ENCODE peak calls at places on chromosomes 2 and 18, in eight cellular contexts. S is fibroblast of lung, E is heart right ventricle, B is SK-N-SH, G is ovary, M is K562, Y is transverse colon, Q is upper lobe of left lung. L is an unnamed sample.

GRCh38 chr18:22032392-22032961 is 136.9 kb upstream of the GATA6 start:
- DNase-seq in B (no peak), S (peak), Q (no peak), G (no peak), E (no peak), M (no peak), Y (peak), L (peak)

GRCh38 chr18:58666176-58666575 is 5.1 kb upstream of the MALT1 start:
- DNase-seq in M (no peak), E (no peak), B (no peak), S (no peak), Q (no peak), Y (no peak), G (no peak), L (no peak)

GRCh38 chr2:177332041-177332991 is 60.3 kb upstream of the AGPS start:
- DNase-seq in Q (no peak), Y (peak), B (peak), E (peak), M (peak), S (peak), G (peak), L (peak)

GRCh38 chr2:9135804-9136558 is 70.6 kb upstream of the ASAP2 start:
- DNase-seq in Y (no peak), M (no peak), E (no peak), Q (no peak), S (peak), G (no peak), B (no peak), L (no peak)

GRCh38 chr2:148006249-148007007 is 14.1 kb downstream of the ORC4 start:
- DNase-seq in E (no peak), B (no peak), Q (no peak), S (no peak), Y (no peak), M (no peak), G (no peak), L (no peak)

GRCh38 chr2:119178811-119179601 is 20.5 kb upstream of the C1QL2 start:
- DNase-seq in S (no peak), B (no peak), Y (no peak), M (no peak), G (no peak), Q (no peak), E (no peak), L (no peak)

GRCh38 chr2:233824373-233824772 is 30.0 kb downstream of the HJURP start:
- DNase-seq in Q (no peak), M (no peak), G (no peak), E (no peak), S (no peak), B (no peak), Y (peak), L (no peak)

GRCh38 chr2:221969087-221969829 is 329.5 kb downstream of the PAX3 start:
- DNase-seq in Y (no peak), M (peak), Q (no peak), S (peak), E (no peak), G (no peak), B (peak), L (no peak)

GRCh38 chr2:176774768-176775453 is 437.7 kb upstream of the HNRNPA3 start:
- DNase-seq in E (no peak), B (peak), M (no peak), G (no peak), Y (no peak), Q (no peak), S (no peak), L (no peak)

GRCh38 chr2:72837171-72837570 is 11.3 kb upstream of the EXOC6B start:
- DNase-seq in M (no peak), S (peak), Y (no peak), Q (no peak), G (no peak), E (no peak), B (no peak), L (no peak)

GRCh38 chr2:174634130-174635014 is 36.8 kb upstream of the WIPF1 start:
- DNase-seq in S (no peak), M (peak), B (no peak), Q (no peak), G (no peak), E (no peak), Y (peak), L (no peak)
- H3K4me3 ChIP-seq in S (no peak), M (no peak), B (no peak), Q (peak), G (no peak), E (no peak), Y (no peak), L (no peak)

DNA sequence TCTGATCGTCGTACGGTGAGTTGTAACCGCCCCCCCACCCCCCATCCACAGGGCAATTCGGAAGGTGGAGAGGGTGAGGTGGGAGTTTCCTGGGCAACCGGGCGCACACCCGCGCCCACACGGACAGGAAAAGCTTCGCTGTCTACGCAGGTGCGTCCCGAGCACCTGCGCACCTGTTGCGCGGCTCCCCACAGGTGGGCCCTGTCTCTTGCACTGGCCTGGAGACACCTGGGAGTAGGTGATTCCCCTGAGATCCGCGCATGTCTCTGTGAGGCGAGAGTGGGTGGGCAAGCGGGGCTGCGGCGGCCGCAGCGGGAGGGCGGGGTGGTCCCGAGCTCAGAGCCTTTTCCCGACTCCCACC is 467 bp upstream of the ATP6V1C2 start:
- DNase-seq in M (no peak), G (no peak), Y (peak), Q (no peak), S (no peak), E (no peak), B (no peak), L (no peak)
- H3K4me3 ChIP-seq in M (no peak), G (peak), Y (peak), Q (peak), S (no peak), E (no peak), B (no peak), L (no peak)

DNA sequence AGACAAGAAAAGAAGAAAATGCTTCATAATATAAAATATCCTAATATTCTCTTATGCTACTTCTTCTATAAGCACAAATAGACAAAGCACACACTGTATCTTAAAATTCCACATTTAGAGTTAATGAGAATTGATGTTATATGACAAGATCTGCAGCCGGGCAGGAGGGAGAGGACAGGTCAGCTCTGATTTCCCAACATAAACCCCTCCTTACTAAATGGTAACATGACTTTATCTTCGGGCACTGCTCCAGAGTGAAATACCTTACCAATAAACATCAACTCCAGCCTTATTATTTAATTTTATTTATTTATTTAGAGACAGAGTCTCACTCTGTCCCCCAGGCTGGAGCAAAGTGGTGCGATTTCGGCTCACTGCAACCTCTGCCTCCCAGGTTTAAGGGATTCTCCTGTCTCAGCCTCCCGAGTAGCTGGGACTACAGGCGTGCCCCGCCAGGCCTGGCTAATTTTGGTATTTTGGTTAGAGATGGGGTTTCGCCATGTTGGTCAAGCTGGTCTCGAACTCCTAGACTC is 1.8 kb downstream of the CYB5A start:
- DNase-seq in M (no peak), E (no peak), B (no peak), Q (no peak), G (no peak), Y (no peak), S (no peak), L (no peak)
- H3K4me3 ChIP-seq in M (no peak), E (no peak), B (no peak), Q (peak), G (peak), Y (no peak), S (no peak), L (no peak)

DNA sequence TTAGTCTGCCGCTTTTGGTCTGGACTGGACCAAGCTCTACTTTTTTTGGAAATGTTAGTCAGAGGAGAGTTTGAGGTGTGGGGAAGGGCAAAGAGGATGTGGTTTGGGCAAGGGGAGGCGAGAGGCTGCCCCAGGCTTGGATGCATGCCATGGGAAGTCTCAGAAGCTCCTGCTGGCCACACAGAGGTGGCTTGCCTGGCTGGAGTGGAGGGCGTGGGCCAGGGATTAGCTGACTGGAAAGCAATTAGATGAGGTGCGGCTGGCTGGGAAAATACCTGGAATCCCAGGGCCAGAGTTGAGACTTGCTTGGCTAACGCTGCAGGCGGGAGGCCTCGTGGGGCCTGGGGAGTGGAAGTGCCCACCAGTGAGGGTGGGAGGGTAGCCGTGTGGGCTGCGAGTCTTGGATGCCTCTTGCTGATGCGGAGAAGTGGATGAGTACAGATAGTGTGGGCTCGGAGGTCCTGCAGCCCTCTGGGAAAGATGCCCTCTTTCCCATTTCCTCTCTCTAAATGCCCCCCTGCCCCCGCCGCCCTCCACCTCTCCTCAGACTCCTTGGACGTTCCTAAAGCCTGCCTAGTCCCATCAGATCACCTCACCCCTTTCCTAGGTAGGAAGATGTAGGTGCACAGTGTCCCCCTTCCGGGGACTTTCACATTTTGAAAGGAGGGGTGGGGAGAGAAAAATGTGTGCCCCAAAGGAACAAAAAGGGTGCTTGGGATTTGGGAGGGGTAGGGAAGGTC is 117.6 kb downstream of the SMAD7 start:
- DNase-seq in Q (no peak), B (no peak), E (no peak), M (no peak), S (peak), G (no peak), Y (peak), L (no peak)
- H3K4me3 ChIP-seq in Q (peak), B (peak), E (no peak), M (no peak), S (no peak), G (no peak), Y (no peak), L (no peak)

DNA sequence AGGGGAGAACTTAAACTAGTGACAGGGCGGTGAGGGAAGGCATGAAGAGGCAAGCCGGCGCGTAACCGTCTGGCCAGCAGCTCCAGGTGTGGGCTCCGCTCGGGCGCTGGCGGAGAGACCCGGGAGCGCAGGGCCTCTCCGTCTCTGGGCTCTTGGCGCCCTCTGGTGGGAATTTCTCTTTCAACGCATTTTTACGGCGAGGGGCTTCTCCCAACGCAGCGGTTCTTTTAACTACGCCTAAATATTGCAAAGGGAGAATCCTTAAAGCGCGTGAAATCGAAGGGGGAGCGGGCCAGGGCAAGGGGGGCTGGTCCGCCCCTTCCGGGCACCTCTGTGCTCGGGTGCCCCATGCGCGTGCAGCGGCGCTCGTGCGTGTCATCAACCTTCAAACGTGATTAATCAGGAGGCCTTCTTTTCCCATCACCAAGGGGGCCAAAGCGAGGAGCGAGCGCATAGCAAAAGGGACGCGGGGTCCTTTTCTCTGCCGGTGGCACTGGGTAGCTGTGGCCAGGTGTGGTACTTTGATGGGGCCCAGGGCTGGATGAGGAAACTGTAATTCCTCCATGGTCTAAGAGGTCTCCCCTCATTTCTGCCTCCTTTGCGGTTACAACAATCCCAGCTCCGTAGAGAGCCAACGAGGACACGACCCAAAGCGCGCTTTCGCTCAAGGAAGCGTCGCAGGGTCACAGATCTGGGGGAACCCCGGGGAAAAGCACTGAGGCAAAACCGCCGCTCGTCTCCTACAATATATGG is 765 bp upstream of the GAD1 start:
- DNase-seq in M (peak), Q (peak), S (peak), Y (peak), E (peak), B (peak), G (peak), L (no peak)
- H3K4me3 ChIP-seq in M (peak), Q (peak), S (peak), Y (no peak), E (no peak), B (peak), G (peak), L (peak)

DNA sequence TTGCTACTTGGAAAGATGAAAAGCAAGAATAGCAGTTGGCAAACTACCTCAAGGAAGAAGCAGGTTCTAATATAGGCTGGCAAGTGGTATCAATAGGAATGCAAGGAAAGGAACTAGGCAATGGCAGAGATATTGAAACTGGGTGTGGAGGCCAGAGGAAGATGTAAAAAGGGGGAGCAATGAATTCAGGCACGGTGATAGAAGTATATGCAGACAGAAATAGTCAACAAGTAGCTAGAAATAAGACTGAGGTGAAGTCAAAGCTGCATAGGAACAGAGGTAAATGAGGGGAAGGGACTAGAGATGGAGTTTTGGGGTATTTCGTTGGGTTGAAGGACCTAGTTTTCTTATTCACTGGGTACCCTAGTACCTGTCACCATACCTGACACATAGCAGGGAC is 4.1 kb downstream of the PCBP1 start:
- DNase-seq in G (no peak), Q (no peak), E (no peak), B (no peak), Y (no peak), S (no peak), M (no peak), L (no peak)
- H3K4me3 ChIP-seq in G (no peak), Q (no peak), E (no peak), B (no peak), Y (no peak), S (no peak), M (no peak), L (no peak)

GRCh38 chr18:42190643-42191042 is 235.6 kb downstream of the PIK3C3 start:
- DNase-seq in E (no peak), Q (no peak), B (no peak), M (no peak), Y (no peak), S (no peak), G (no peak), L (no peak)
- H3K4me3 ChIP-seq in E (no peak), Q (no peak), B (no peak), M (no peak), Y (no peak), S (no peak), G (no peak), L (no peak)

GRCh38 chr2:241271641-241272297 is 43.7 kb downstream of the HDLBP start:
- DNase-seq in M (peak), B (peak), Y (peak), E (peak), S (peak), Q (peak), G (peak), L (peak)
- H3K4me3 ChIP-seq in M (peak), B (peak), Y (peak), E (peak), S (peak), Q (peak), G (peak), L (peak)

L was measured in skeletal muscle cell.